ENCODE peak calls at places on chromosome 5, in seven cellular contexts. R, W, U, Z, Q, T and P are unnamed samples.

GRCh38 chr5:95543017-95543705 is 11.6 kb downstream of the SKIC3 start:
- DNase-seq in T (no peak), Z (no peak), W (no peak), R (no peak), Q (no peak), U (no peak), P (no peak)

GRCh38 chr5:67989457-67989856 is 226.1 kb upstream of the PIK3R1 start:
- DNase-seq in Z (no peak), Q (no peak), U (peak), R (no peak), T (no peak), W (no peak), P (peak)

GRCh38 chr5:109643951-109644350 is 45.8 kb upstream of the MAN2A1 start:
- DNase-seq in W (no peak), R (no peak), Q (no peak), Z (no peak), U (no peak), T (no peak), P (no peak)

GRCh38 chr5:22787807-22788206 is 65.3 kb downstream of the CDH12 start:
- DNase-seq in W (no peak), R (no peak), U (no peak), Q (no peak), Z (no peak), T (no peak), P (no peak)

GRCh38 chr5:99590806-99591205 is 662.0 kb upstream of the CHD1 start:
- DNase-seq in W (no peak), Q (no peak), R (no peak), U (no peak), Z (no peak), T (no peak), P (no peak)

GRCh38 chr5:25345240-25345771 is 700.5 kb upstream of the CDH10 start:
- DNase-seq in W (no peak), R (no peak), Q (no peak), T (no peak), Z (no peak), U (no peak), P (no peak)

GRCh38 chr5:68708156-68708841 is 385.5 kb upstream of the SLC30A5 start:
- DNase-seq in R (no peak), T (no peak), Z (no peak), U (no peak), Q (no peak), W (no peak), P (no peak)

GRCh38 chr5:112403069-112403468 is 16.0 kb downstream of the EPB41L4A start:
- DNase-seq in R (no peak), T (no peak), W (no peak), U (no peak), Q (no peak), Z (no peak), P (no peak)

GRCh38 chr5:10485142-10485795 is 43.6 kb downstream of the ROPN1L start:
- DNase-seq in R (peak), Z (no peak), W (no peak), U (peak), T (no peak), Q (peak), P (no peak)

GRCh38 chr5:133483406-133484090 is 128.8 kb downstream of the FSTL4 start:
- DNase-seq in U (no peak), W (no peak), Z (no peak), R (peak), Q (no peak), T (peak), P (no peak)

GRCh38 chr5:124869481-124870033 is 123.1 kb upstream of the ZNF608 start:
- DNase-seq in U (no peak), Z (no peak), R (no peak), W (no peak), T (no peak), Q (no peak), P (no peak)

GRCh38 chr5:130400091-130400490 is 495.8 kb downstream of the CHSY3 start:
- DNase-seq in W (no peak), R (no peak), Q (no peak), U (no peak), Z (no peak), T (no peak), P (no peak)

GRCh38 chr5:74641778-74642542 is 1.4 kb upstream of the ENC1 start:
- DNase-seq in T (no peak), Q (peak), U (no peak), R (peak), Z (no peak), W (peak), P (peak)

GRCh38 chr5:96081276-96081858 is 119.7 kb upstream of the ELL2 start:
- DNase-seq in W (no peak), Q (no peak), T (no peak), Z (no peak), R (no peak), U (no peak), P (no peak)

GRCh38 chr5:93360436-93361100 is 220.5 kb downstream of the NR2F1-AS1 start:
- DNase-seq in W (no peak), R (no peak), T (no peak), U (no peak), Q (no peak), Z (no peak), P (no peak)

GRCh38 chr5:137084016-137084415 is 415.1 kb downstream of the SPOCK1 start:
- DNase-seq in R (no peak), W (no peak), Q (no peak), Z (peak), U (no peak), T (no peak), P (no peak)

GRCh38 chr5:122093861-122094650 is 16.0 kb upstream of the LOX start:
- DNase-seq in R (no peak), Q (no peak), W (no peak), Z (no peak), U (no peak), T (no peak), P (no peak)

GRCh38 chr5:130135506-130135905 is 231.2 kb downstream of the CHSY3 start:
- DNase-seq in T (no peak), Q (no peak), Z (no peak), U (no peak), W (no peak), R (no peak), P (no peak)

GRCh38 chr5:116482394-116482793 is 92.2 kb downstream of the SEMA6A start:
- DNase-seq in U (no peak), W (no peak), Z (no peak), Q (no peak), T (no peak), R (no peak), P (no peak)

GRCh38 chr5:158139161-158139560 is 280.2 kb upstream of the CLINT1 start:
- DNase-seq in Q (no peak), Z (no peak), W (no peak), R (no peak), U (no peak), T (no peak), P (no peak)

GRCh38 chr5:143055596-143056330 is 285.6 kb downstream of the ARHGAP26 start:
- DNase-seq in R (no peak), W (no peak), U (no peak), T (no peak), Q (no peak), Z (no peak), P (no peak)

GRCh38 chr5:147754372-147755122 is 28.0 kb downstream of the JAKMIP2 start:
- DNase-seq in Z (no peak), Q (no peak), U (no peak), T (no peak), W (no peak), R (no peak), P (no peak)

GRCh38 chr5:92909545-92909962 is 671.5 kb downstream of the NR2F1-AS1 start:
- DNase-seq in Q (no peak), U (no peak), R (no peak), T (no peak), W (no peak), Z (no peak), P (no peak)

GRCh38 chr5:76270214-76270613 is 132.9 kb upstream of the IQGAP2 start:
- DNase-seq in Q (no peak), T (no peak), U (no peak), Z (no peak), R (no peak), W (no peak), P (no peak)

GRCh38 chr5:116358911-116359418 is 215.7 kb downstream of the SEMA6A start:
- DNase-seq in U (no peak), Q (no peak), T (no peak), Z (no peak), W (no peak), R (no peak), P (no peak)

GRCh38 chr5:175728885-175729828 is 71.3 kb downstream of the HRH2 start:
- DNase-seq in Z (no peak), Q (no peak), T (no peak), W (no peak), R (peak), U (no peak), P (no peak)

GRCh38 chr5:36359267-36359666 is 57.6 kb upstream of the RANBP3L start:
- DNase-seq in Z (no peak), T (no peak), Q (no peak), U (no peak), W (no peak), R (no peak), P (no peak)

GRCh38 chr5:107597803-107598202 is 72.9 kb downstream of the EFNA5 start:
- DNase-seq in Z (no peak), U (no peak), W (no peak), Q (no peak), T (no peak), R (no peak), P (no peak)

GRCh38 chr5:8270246-8270645 is 401.3 kb downstream of the MTRR start:
- DNase-seq in T (no peak), Q (no peak), U (no peak), Z (no peak), W (no peak), R (no peak), P (no peak)

GRCh38 chr5:143228597-143229293 is 174.7 kb downstream of the NR3C1 start:
- DNase-seq in Z (no peak), W (no peak), Q (no peak), T (no peak), U (no peak), R (no peak), P (no peak)

GRCh38 chr5:127186657-127187056 is 103.9 kb upstream of the MEGF10 start:
- DNase-seq in T (no peak), U (no peak), W (no peak), R (no peak), Z (no peak), Q (no peak), P (no peak)

GRCh38 chr5:10276691-10277090 is 26.6 kb downstream of the CCT5 start:
- DNase-seq in U (no peak), Z (peak), Q (no peak), W (no peak), R (no peak), T (no peak), P (no peak)

GRCh38 chr5:43685271-43685950 is 82.4 kb downstream of the NNT start:
- DNase-seq in T (no peak), R (no peak), Q (no peak), W (no peak), U (no peak), Z (no peak), P (no peak)
- H3K27ac ChIP-seq in T (no peak), R (no peak), Q (no peak), W (no peak), U (peak), Z (peak), P (peak)

DNA sequence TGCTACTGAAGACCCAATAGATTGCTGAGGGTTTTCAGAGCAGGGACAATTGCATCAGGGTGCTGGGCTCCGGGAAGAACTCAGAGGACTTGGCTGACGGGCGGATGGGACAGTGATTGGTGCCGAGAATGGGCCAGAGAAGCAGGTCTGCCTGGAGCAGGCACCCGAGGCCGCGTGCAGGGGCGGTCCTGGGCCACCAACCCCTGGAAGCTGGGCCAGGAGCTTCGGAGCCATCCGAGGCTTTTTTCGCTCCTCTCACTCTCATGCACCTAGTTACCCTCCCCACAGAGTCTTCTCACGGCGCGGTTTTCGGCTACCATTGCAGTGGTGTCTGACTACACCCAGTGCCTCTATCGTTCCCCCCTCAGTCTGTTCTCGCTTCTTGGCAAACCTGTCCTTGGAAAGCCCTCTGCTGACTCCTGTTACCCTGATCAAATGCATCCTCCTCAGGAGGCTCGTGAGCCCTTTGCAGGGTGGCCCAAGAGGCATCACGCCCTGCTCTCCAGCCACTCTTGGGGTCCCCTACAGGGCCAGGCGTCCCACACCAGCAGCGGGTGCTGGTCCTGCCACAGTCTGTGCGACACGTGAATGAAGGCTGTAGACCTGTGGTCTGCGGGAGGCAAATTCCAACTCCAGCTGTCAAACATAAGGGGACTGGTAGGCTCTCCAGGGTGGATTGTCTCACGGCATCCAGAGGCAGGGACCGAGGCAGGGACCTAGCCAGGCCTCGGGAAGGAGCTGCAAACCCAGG is 1.2 kb upstream of the CLPTM1L start:
- DNase-seq in W (no peak), R (no peak), U (no peak), Q (no peak), Z (no peak), T (no peak), P (no peak)
- TF ChIP-seq POLR2A in W (no peak), R (no peak), U (no peak), Q (no peak), Z (no peak), T (no peak), P (no peak)

GRCh38 chr5:40781843-40782409 is 16.2 kb downstream of the PRKAA1 start:
- DNase-seq in U (peak), W (no peak), R (no peak), Z (no peak), T (no peak), Q (no peak), P (peak)

GRCh38 chr5:40780858-40781257 is 17.3 kb downstream of the PRKAA1 start:
- DNase-seq in T (no peak), R (no peak), Z (no peak), Q (no peak), W (no peak), U (no peak), P (no peak)

GRCh38 chr5:40784916-40785315 is 13.3 kb downstream of the PRKAA1 start:
- DNase-seq in Q (no peak), R (no peak), W (no peak), Z (no peak), T (no peak), U (no peak), P (no peak)

GRCh38 chr5:40787986-40788385 is 10.2 kb downstream of the PRKAA1 start:
- DNase-seq in Q (no peak), U (no peak), Z (no peak), R (no peak), W (no peak), T (no peak), P (no peak)

GRCh38 chr5:40784027-40784653 is 14.0 kb downstream of the PRKAA1 start:
- DNase-seq in U (no peak), R (no peak), Z (no peak), W (no peak), Q (no peak), T (no peak), P (no peak)
- H3K27ac ChIP-seq in U (no peak), R (no peak), Z (no peak), W (no peak), Q (no peak), T (no peak), P (no peak)

GRCh38 chr5:149433524-149434131 is 54.5 kb upstream of the IL17B start:
- DNase-seq in R (no peak), Q (no peak), T (no peak), Z (no peak), W (peak), U (peak), P (no peak)
- TF ChIP-seq POLR2A in R (no peak), Q (no peak), T (no peak), Z (no peak), W (no peak), U (no peak), P (no peak)

DNA sequence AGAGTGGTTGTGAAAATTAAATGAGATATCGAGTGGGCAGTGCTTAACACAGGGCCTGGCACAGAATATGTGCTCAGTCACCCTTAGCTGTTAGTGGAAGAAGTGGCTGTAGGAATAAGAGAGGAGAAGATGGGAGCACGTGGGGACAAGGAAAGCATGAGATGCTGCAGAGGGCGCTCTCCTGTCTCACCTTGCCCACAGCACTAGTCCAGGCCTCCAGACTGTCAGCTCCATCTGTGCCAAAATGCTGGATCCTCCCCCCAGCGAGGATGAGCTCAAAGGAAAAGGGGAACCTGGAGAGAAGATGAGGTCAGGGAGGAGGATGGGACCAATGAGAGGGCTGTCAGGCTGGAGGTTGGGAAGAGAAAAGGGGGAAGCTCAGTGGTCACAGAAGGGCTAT is 12.5 kb downstream of the ARAP3 start:
- DNase-seq in T (no peak), U (no peak), R (no peak), Q (no peak), W (no peak), Z (no peak), P (no peak)
- H3K27ac ChIP-seq in T (no peak), U (no peak), R (no peak), Q (no peak), W (no peak), Z (no peak), P (no peak)